ENCODE peak calls at places on chromosomes 6 and 20, in five cellular contexts. P, V, W, N and Y are unnamed samples.

GRCh38 chr6:170132011-170132521 is 158.8 kb downstream of the DLL1 start:
- DNase-seq in V (no peak), W (peak; percentile 43), P (no peak), N (no peak), Y (no peak)

GRCh38 chr6:5466459-5466858 is 205.1 kb downstream of the FARS2 start:
- DNase-seq in W (no peak), V (no peak), P (no peak), N (no peak), Y (no peak)

GRCh38 chr6:116246089-116246488 is 7.8 kb downstream of the TSPYL4 start:
- DNase-seq in V (no peak), W (no peak), P (no peak), N (no peak), Y (no peak)

GRCh38 chr6:158328952-158329351 is 16.7 kb downstream of the TULP4 start:
- DNase-seq in V (no peak), N (no peak), P (no peak), W (no peak), Y (no peak)

GRCh38 chr20:36310215-36310981 is 4.3 kb downstream of the DLGAP4 start:
- DNase-seq in W (peak; percentile 11), P (no peak), V (no peak), N (no peak), Y (no peak)

GRCh38 chr6:140546640-140547039 is 1172.2 kb upstream of the CITED2 start:
- DNase-seq in W (no peak), N (no peak), P (no peak), V (no peak), Y (no peak)

GRCh38 chr20:42531675-42531985 is 658.1 kb downstream of the PTPRT start:
- DNase-seq in N (peak; percentile 11), W (no peak), P (no peak), V (no peak), Y (no peak)

GRCh38 chr6:83707829-83708545 is 914 bp downstream of the SNAP91 start:
- DNase-seq in V (peak; percentile 50), N (peak; percentile 10), W (peak; percentile 62), P (no peak), Y (no peak)

GRCh38 chr20:50438986-50439407 is 71.2 kb upstream of the PTPN1 start:
- DNase-seq in W (no peak), N (no peak), V (no peak), P (no peak), Y (no peak)

GRCh38 chr20:61983965-61984364 is 81.7 kb downstream of the TAF4 start:
- DNase-seq in P (no peak), W (no peak), V (no peak), N (no peak), Y (no peak)

GRCh38 chr6:111597687-111598086 is 8.0 kb downstream of the TRAF3IP2 start:
- DNase-seq in W (no peak), P (no peak), N (no peak), V (no peak), Y (no peak)

GRCh38 chr6:121881974-121882667 is 446.7 kb downstream of the GJA1 start:
- DNase-seq in P (no peak), V (no peak), N (no peak), W (no peak), Y (no peak)

GRCh38 chr6:43454290-43455033 is 886 bp downstream of the DLK2 start:
- DNase-seq in N (peak; percentile 87), W (peak; percentile 88), P (peak; percentile 57), V (peak; percentile 89), Y (peak; percentile 61)
- H3K4me3 ChIP-seq in N (peak overlapping the region; percentile 57), W (peak overlapping the region; percentile 64), P (peak overlapping the region; percentile 73), V (peak overlapping the region; percentile 46), Y (peak overlapping the region; percentile 74)

GRCh38 chr6:106122306-106122940 is 36.3 kb downstream of the PRDM1 start:
- DNase-seq in P (no peak), W (no peak), V (no peak), N (no peak), Y (no peak)
- H3K4me1 ChIP-seq in P (peaks cover 14% of the 10 kb centered on the region), W (no peaks in the 10 kb centered on the region), V (peaks cover 4% of the 10 kb centered on the region), N (no peaks in the 10 kb centered on the region), Y (peaks cover 19% of the 10 kb centered on the region)

DNA sequence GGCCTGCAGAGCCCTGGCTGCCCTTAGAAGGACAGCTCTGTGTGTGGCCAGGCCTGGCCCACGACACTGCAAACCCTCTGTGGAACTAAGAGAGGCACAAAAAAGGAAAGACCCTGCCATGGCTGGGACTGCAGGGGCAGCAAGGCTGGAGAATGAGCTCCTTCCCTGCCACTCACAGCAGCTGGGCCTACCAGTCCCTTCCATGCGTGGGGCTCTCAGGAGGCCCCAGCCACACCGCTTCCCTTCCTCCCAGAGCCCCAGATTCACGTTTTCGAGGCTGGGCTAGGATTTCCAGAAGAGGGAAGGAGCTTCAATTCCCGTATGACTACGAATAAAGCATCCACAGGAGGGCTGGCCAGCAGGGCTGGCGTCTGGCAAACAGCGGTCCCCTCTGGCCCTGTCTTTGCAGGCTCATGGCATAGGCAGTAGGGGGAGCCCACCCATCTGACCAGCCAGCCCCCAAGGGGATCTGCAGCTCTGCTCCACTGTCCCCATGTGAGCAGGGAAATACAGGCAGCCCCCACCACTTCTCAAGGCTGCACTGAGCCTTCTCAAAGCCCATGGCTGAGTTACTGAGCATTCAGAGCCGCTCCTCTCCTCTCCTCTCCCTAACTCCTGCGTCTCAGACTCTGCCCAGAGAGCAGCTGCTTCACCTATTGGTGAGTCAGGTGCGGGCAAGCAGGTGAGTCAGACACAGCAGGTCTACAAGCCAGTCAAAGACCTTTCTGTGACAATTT is 53.1 kb downstream of the NINL start:
- DNase-seq in W (no peak), N (no peak), P (no peak), V (no peak), Y (no peak)
- H3K4me3 ChIP-seq in W (peak overlapping the region; percentile 64), N (no peak overlapping the region), P (no peak overlapping the region), V (no peak overlapping the region), Y (no peak overlapping the region)

DNA sequence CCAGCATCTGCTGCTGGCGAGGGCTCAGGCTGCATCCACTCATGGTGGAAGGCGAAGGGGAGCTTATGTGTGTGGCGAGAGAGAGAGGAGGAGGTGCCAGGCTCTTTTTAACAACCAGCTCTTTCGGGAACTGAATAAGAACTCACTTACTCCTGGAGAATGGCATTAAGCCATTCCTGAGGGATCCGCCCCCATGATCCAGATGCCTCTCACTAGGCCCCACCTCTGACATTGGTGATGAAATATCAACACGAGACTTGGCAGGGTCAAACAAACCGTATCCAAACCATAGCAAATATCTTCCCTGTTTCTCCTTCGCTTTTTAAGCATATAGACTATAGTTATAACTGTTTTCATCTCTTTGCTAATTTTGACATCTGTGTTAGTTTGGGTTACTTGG is 24.6 kb downstream of the CHMP4B start:
- DNase-seq in N (no peak), P (no peak), V (no peak), W (no peak), Y (no peak)
- H3K4me1 ChIP-seq in N (peaks cover 93% of the 10 kb centered on the region), P (peaks cover 22% of the 10 kb centered on the region), V (peaks cover 53% of the 10 kb centered on the region), W (no peaks in the 10 kb centered on the region), Y (peaks cover 28% of the 10 kb centered on the region)

DNA sequence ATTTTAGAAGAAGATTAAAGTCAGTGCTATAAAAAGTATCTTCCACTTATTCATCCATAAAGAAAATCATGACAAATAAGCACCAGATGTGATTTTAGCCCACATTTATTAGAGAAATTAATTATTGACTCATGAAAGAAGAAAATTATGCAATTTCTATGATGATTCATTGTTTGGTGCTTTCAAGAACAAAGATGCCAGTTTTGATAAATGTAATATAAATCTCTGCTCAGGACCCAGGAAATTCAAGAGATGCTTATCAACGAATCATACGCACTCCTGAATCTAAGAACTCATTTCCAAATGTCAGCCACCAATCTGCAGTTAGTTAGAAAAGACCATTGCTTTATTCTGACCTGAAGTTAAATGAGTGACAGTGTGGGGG is 211.4 kb downstream of the ARHGAP18 start:
- DNase-seq in V (no peak), P (no peak), W (no peak), N (no peak), Y (no peak)
- H3K4me3 ChIP-seq in V (no peak overlapping the region), P (no peak overlapping the region), W (no peak overlapping the region), N (no peak overlapping the region), Y (no peak overlapping the region)

GRCh38 chr20:1663917-1664316 is 6.3 kb upstream of the SIRPG start:
- DNase-seq in P (no peak), W (no peak), V (no peak), N (no peak), Y (no peak)
- H3K4me1 ChIP-seq in P (peaks cover 93% of the 10 kb centered on the region), W (no peaks in the 10 kb centered on the region), V (no peaks in the 10 kb centered on the region), N (no peaks in the 10 kb centered on the region), Y (peaks cover 88% of the 10 kb centered on the region)

DNA sequence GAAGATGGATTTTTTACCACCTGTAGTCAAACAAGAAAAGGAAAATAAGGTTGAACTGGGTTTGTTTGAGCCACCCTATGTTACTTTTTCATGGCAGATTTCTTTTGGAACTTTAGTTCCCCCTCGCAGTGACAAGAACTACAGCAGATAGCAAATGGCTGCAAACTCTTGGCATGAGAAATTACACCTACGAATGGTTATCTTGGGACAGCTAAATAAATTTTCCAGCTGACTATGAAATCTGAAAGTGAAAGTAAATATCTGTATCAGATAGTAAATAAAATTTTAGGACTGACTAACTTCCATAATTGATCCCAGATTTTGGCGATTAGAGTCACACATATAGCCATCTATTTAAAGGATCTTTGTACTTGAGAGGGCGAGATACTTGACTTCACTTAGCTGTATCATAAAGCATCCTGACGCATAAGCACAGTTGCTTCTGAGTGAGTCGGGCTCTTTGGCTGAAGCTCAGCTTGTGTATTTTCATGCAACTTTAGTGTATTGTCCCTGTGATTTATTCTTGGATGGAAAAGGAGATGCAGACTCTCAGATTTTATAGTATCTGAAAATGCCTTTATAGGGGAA is 125.3 kb upstream of the B3GAT2 start:
- DNase-seq in N (no peak), V (no peak), W (no peak), P (no peak), Y (no peak)
- H3K4me3 ChIP-seq in N (peak overlapping the region; percentile 38), V (no peak overlapping the region), W (peak overlapping the region; percentile 32), P (no peak overlapping the region), Y (no peak overlapping the region)

GRCh38 chr20:19821605-19822004 is 63.5 kb downstream of the RIN2 start:
- DNase-seq in V (no peak), W (no peak), N (no peak), P (no peak), Y (no peak)

GRCh38 chr20:19819149-19819548 is 61.1 kb downstream of the RIN2 start:
- DNase-seq in N (no peak), P (no peak), V (no peak), W (no peak), Y (no peak)

GRCh38 chr20:19823971-19824370 is 65.9 kb downstream of the RIN2 start:
- DNase-seq in N (no peak), V (no peak), P (no peak), W (no peak), Y (no peak)

GRCh38 chr20:19823216-19823615 is 65.2 kb downstream of the RIN2 start:
- DNase-seq in N (no peak), V (no peak), P (no peak), W (no peak), Y (no peak)

DNA sequence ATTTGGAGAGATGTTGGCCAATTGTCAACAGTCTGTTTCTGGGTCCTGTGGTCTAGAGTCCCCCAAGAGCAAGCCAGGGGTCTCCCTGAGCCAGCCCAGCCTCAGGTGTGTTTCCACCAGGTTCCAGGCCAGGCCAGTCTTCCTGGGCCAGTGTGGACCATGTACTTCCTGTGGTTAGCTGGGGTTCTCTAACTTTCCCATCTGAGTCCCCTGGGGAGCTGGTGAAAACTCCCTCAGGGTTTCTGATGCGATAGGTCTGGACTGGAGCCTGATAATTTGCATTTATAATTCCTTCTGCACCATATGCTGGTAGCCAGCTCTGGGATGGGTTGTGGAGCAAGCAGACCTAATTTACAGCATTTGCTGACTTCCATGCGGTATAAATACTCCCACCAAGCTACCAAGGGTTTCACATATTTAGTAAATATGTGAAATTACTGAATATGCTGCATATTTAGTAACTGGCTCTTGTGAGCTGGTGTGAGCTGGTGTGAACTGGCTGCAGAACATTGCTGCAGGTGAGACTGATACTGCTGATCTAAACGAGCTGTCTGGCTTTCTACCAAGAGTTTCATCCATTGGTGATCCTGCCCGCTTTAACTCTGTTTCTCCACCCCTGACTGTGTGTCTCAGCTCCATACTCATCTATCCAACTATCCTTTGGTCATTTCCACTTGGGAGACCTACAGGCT is 62.6 kb downstream of the RIN2 start:
- DNase-seq in N (no peak), W (no peak), V (no peak), P (no peak), Y (no peak)
- H3K4me1 ChIP-seq in N (peaks cover 75% of the 10 kb centered on the region), W (peaks cover 6% of the 10 kb centered on the region), V (peaks cover 12% of the 10 kb centered on the region), P (no peaks in the 10 kb centered on the region), Y (no peaks in the 10 kb centered on the region)